ENCODE peak calls at places on chromosomes 13 and 19, in five cellular contexts. D is heart left ventricle, A is fibroblast of lung, R is left cardiac atrium, F is HuH-7. V is an unnamed sample.

GRCh38 chr13:46804391-46804815 is 7.4 kb upstream of the ESD start:
- DNase-seq in R (no peak), F (no peak), D (no peak), A (peak), V (peak)

GRCh38 chr19:18098891-18099622 is 1.5 kb downstream of the MAST3 start:
- DNase-seq in R (no peak), A (no peak), F (no peak), D (no peak), V (no peak)

GRCh38 chr13:37194428-37194861 is 89.0 kb upstream of the CSNK1A1L start:
- DNase-seq in F (no peak), D (no peak), A (peak), R (no peak), V (peak)

GRCh38 chr13:112113355-112113754 is 46.4 kb downstream of the SOX1 start:
- DNase-seq in F (no peak), A (no peak), D (no peak), R (no peak), V (no peak)

GRCh38 chr13:29589234-29589633 is 6.3 kb downstream of the SLC7A1 start:
- DNase-seq in A (no peak), R (no peak), F (no peak), D (no peak), V (no peak)

GRCh38 chr13:44079413-44080205 is 199.9 kb downstream of the LACC1 start:
- DNase-seq in A (no peak), F (no peak), D (no peak), R (no peak), V (no peak)

GRCh38 chr19:15328312-15328711 is 4.0 kb downstream of the BRD4 start:
- DNase-seq in F (no peak), A (no peak), D (no peak), R (no peak), V (no peak)

GRCh38 chr19:52592301-52592700 is 22.2 kb downstream of the ZNF701 start:
- DNase-seq in R (no peak), A (no peak), F (no peak), D (no peak), V (no peak)

GRCh38 chr13:26132756-26133155 is 80.9 kb upstream of the SHISA2 start:
- DNase-seq in F (no peak), A (peak), D (no peak), R (no peak), V (no peak)

GRCh38 chr13:28467886-28468519 is 26.9 kb downstream of the FLT1 start:
- DNase-seq in D (no peak), R (no peak), F (no peak), A (no peak), V (no peak)

GRCh38 chr19:12995596-12996541 is 594 bp downstream of the NFIX start:
- DNase-seq in D (peak), F (peak), A (peak), R (no peak), V (no peak)

GRCh38 chr19:48819366-48819816 is 8.6 kb upstream of the BCAT2 start:
- DNase-seq in R (peak), D (peak), A (peak), F (no peak), V (peak)

GRCh38 chr13:113920606-113921306 is 53.1 kb downstream of the C13orf46 start:
- DNase-seq in F (no peak), D (peak), A (no peak), R (no peak), V (no peak)

GRCh38 chr19:13718733-13719132 is 45.6 kb upstream of the MRI1 start:
- DNase-seq in A (peak), R (peak), D (no peak), F (no peak), V (no peak)

GRCh38 chr13:90696656-90697055 is 650.8 kb upstream of the MIR17HG start:
- DNase-seq in D (no peak), F (no peak), A (no peak), R (no peak), V (peak)

GRCh38 chr13:103349664-103350063 is 283.4 kb upstream of the SLC10A2 start:
- DNase-seq in D (peak), F (no peak), A (no peak), R (no peak), V (no peak)